ENCODE peak calls at places on chromosomes 7 and 10, in four cellular contexts. One of them, this sample, is unnamed.

GRCh38 chr10:71667374-71667750 is 52.2 kb downstream of the C10orf105 start:
- DNase-seq in lower leg skin: no peak
- DNase-seq in neural crest cell: no peak
- DNase-seq in cardiac muscle cell: no peak
- DNase-seq in this sample: no peak

GRCh38 chr7:128454808-128455555 is 696 bp upstream of the HILPDA start:
- DNase-seq in cardiac muscle cell: peak; percentile 80
- DNase-seq in lower leg skin: no peak
- DNase-seq in neural crest cell: no peak
- DNase-seq in this sample: no peak

GRCh38 chr10:79415736-79416577 is 29.5 kb downstream of the ZCCHC24 start:
- DNase-seq in neural crest cell: no peak
- DNase-seq in cardiac muscle cell: no peak
- DNase-seq in lower leg skin: no peak
- DNase-seq in this sample: no peak

GRCh38 chr7:156811706-156812105 is 81.3 kb downstream of the LMBR1 start:
- DNase-seq in lower leg skin: no peak
- DNase-seq in cardiac muscle cell: no peak
- DNase-seq in neural crest cell: no peak
- DNase-seq in this sample: no peak

GRCh38 chr7:23106491-23106800 is 861 bp downstream of the KLHL7 start:
- DNase-seq in lower leg skin: no peak
- DNase-seq in cardiac muscle cell: no peak
- DNase-seq in neural crest cell: no peak
- DNase-seq in this sample: no peak

GRCh38 chr7:2224934-2225333 is 7.8 kb downstream of the MAD1L1 start:
- DNase-seq in cardiac muscle cell: no peak
- DNase-seq in lower leg skin: no peak
- DNase-seq in neural crest cell: no peak
- DNase-seq in this sample: no peak

GRCh38 chr7:103124429-103124979 is 24.4 kb downstream of the NAPEPLD start:
- DNase-seq in lower leg skin: no peak
- DNase-seq in neural crest cell: no peak
- DNase-seq in cardiac muscle cell: no peak
- DNase-seq in this sample: no peak

GRCh38 chr7:131563918-131564317 is 7.5 kb upstream of the PODXL start:
- DNase-seq in cardiac muscle cell: no peak
- DNase-seq in lower leg skin: no peak
- DNase-seq in neural crest cell: no peak
- DNase-seq in this sample: no peak

GRCh38 chr7:151727579-151728285 is 149.2 kb downstream of the PRKAG2 start:
- DNase-seq in lower leg skin: peak; percentile 97
- DNase-seq in neural crest cell: no peak
- DNase-seq in cardiac muscle cell: peak; percentile 88
- DNase-seq in this sample: peak; percentile 64

GRCh38 chr10:34607894-34608293 is 207.2 kb downstream of the PARD3 start:
- DNase-seq in lower leg skin: no peak
- DNase-seq in neural crest cell: no peak
- DNase-seq in cardiac muscle cell: no peak
- DNase-seq in this sample: no peak

GRCh38 chr10:18659784-18660561 is 742 bp downstream of the ARL5B start:
- DNase-seq in lower leg skin: no peak
- DNase-seq in cardiac muscle cell: peak; percentile 40
- DNase-seq in neural crest cell: no peak
- DNase-seq in this sample: peak; percentile 79

GRCh38 chr10:12534824-12535223 is 185.5 kb downstream of the CAMK1D start:
- DNase-seq in cardiac muscle cell: no peak
- DNase-seq in neural crest cell: no peak
- DNase-seq in lower leg skin: peak; percentile 56
- DNase-seq in this sample: peak; percentile 37

GRCh38 chr10:95657250-95657649 is 739 bp upstream of the ALDH18A1 start:
- DNase-seq in lower leg skin: no peak
- DNase-seq in neural crest cell: no peak
- DNase-seq in cardiac muscle cell: no peak
- DNase-seq in this sample: no peak

GRCh38 chr10:123750901-123751300 is 84.7 kb downstream of the GPR26 start:
- DNase-seq in lower leg skin: peak; percentile 59
- DNase-seq in neural crest cell: no peak
- DNase-seq in cardiac muscle cell: no peak
- DNase-seq in this sample: no peak

GRCh38 chr7:127187740-127188139 is 65.0 kb downstream of the GRM8 start:
- DNase-seq in neural crest cell: no peak
- DNase-seq in cardiac muscle cell: no peak
- DNase-seq in lower leg skin: no peak
- DNase-seq in this sample: no peak

GRCh38 chr10:110566472-110567200 is 859 bp upstream of the SMC3 start:
- DNase-seq in neural crest cell: no peak
- DNase-seq in lower leg skin: no peak
- DNase-seq in cardiac muscle cell: no peak
- DNase-seq in this sample: no peak

GRCh38 chr7:43077732-43078391 is 34.6 kb upstream of the HECW1 start:
- DNase-seq in lower leg skin: no peak
- DNase-seq in neural crest cell: no peak
- DNase-seq in cardiac muscle cell: peak; percentile 64
- DNase-seq in this sample: peak; percentile 50

GRCh38 chr10:60434418-60435046 is 44.9 kb upstream of the ANK3 start:
- DNase-seq in cardiac muscle cell: peak; percentile 82
- DNase-seq in neural crest cell: peak; percentile 35
- DNase-seq in lower leg skin: no peak
- DNase-seq in this sample: peak; percentile 76

GRCh38 chr10:122181901-122182799 is 88.9 kb upstream of the BTBD16 start:
- DNase-seq in lower leg skin: no peak
- DNase-seq in neural crest cell: no peak
- DNase-seq in cardiac muscle cell: peak; percentile 19
- DNase-seq in this sample: no peak

GRCh38 chr7:83708531-83708930 is 59.6 kb upstream of the SEMA3E start:
- DNase-seq in neural crest cell: no peak
- DNase-seq in cardiac muscle cell: no peak
- DNase-seq in lower leg skin: no peak
- DNase-seq in this sample: no peak

GRCh38 chr7:112556633-112557032 is 75.8 kb downstream of the LSMEM1 start:
- DNase-seq in cardiac muscle cell: no peak
- DNase-seq in lower leg skin: no peak
- DNase-seq in neural crest cell: no peak
- DNase-seq in this sample: no peak

GRCh38 chr7:100208911-100209408 is 10.8 kb upstream of the PVRIG start:
- DNase-seq in neural crest cell: no peak
- DNase-seq in cardiac muscle cell: no peak
- DNase-seq in lower leg skin: no peak
- DNase-seq in this sample: no peak

GRCh38 chr10:67256984-67257383 is 331.1 kb downstream of the LRRTM3 start:
- DNase-seq in neural crest cell: no peak
- DNase-seq in lower leg skin: no peak
- DNase-seq in cardiac muscle cell: peak; percentile 3
- DNase-seq in this sample: no peak

GRCh38 chr10:133117688-133118071 is 30.0 kb downstream of the ADGRA1 start:
- DNase-seq in neural crest cell: no peak
- DNase-seq in lower leg skin: no peak
- DNase-seq in cardiac muscle cell: no peak
- DNase-seq in this sample: no peak

GRCh38 chr7:91264924-91265681 is 870 bp downstream of the FZD1 start:
- DNase-seq in neural crest cell: peak; percentile 33
- DNase-seq in cardiac muscle cell: peak; percentile 81
- DNase-seq in lower leg skin: peak; percentile 91
- DNase-seq in this sample: no peak

GRCh38 chr7:157975401-157976372 is 611.9 kb downstream of the PTPRN2 start:
- DNase-seq in neural crest cell: no peak
- DNase-seq in lower leg skin: peak; percentile 67
- DNase-seq in cardiac muscle cell: no peak
- DNase-seq in this sample: no peak

GRCh38 chr10:79069325-79070090 is 742 bp downstream of the ZMIZ1 start:
- DNase-seq in lower leg skin: peak; percentile 92
- DNase-seq in neural crest cell: peak; percentile 22
- DNase-seq in cardiac muscle cell: peak; percentile 66
- DNase-seq in this sample: peak; percentile 48

GRCh38 chr10:23204773-23205172 is 12.7 kb downstream of the PTF1A start:
- DNase-seq in cardiac muscle cell: no peak
- DNase-seq in neural crest cell: no peak
- DNase-seq in lower leg skin: no peak
- DNase-seq in this sample: no peak

GRCh38 chr10:77248104-77248503 is 389.5 kb downstream of the KCNMA1 start:
- DNase-seq in neural crest cell: no peak
- DNase-seq in lower leg skin: no peak
- DNase-seq in cardiac muscle cell: peak; percentile 27
- DNase-seq in this sample: peak; percentile 73

GRCh38 chr10:62959553-62959952 is 143.4 kb upstream of the EGR2 start:
- DNase-seq in cardiac muscle cell: peak; percentile 57
- DNase-seq in neural crest cell: no peak
- DNase-seq in lower leg skin: no peak
- DNase-seq in this sample: no peak

GRCh38 chr10:49631975-49632374 is 18.1 kb downstream of the CHAT start:
- DNase-seq in lower leg skin: no peak
- DNase-seq in cardiac muscle cell: no peak
- DNase-seq in neural crest cell: no peak
- DNase-seq in this sample: no peak

GRCh38 chr7:138188290-138188858 is 112.1 kb downstream of the AKR1D1 start:
- DNase-seq in neural crest cell: no peak
- DNase-seq in lower leg skin: no peak
- DNase-seq in cardiac muscle cell: no peak
- DNase-seq in this sample: no peak

GRCh38 chr7:142798451-142799438 is 28.0 kb downstream of the PRSS2 start:
- DNase-seq in neural crest cell: no peak
- DNase-seq in lower leg skin: peak; percentile 75
- DNase-seq in cardiac muscle cell: no peak
- DNase-seq in this sample: no peak

GRCh38 chr10:23381298-23381697 is 36.7 kb upstream of the C10orf67 start:
- DNase-seq in neural crest cell: no peak
- DNase-seq in cardiac muscle cell: no peak
- DNase-seq in lower leg skin: no peak
- DNase-seq in this sample: no peak

GRCh38 chr10:119642556-119643111 is 8.5 kb upstream of the BAG3 start:
- DNase-seq in cardiac muscle cell: no peak
- DNase-seq in lower leg skin: no peak
- DNase-seq in neural crest cell: no peak
- DNase-seq in this sample: no peak

GRCh38 chr7:1829111-1829510 is 159.0 kb downstream of the ELFN1 start:
- DNase-seq in cardiac muscle cell: no peak
- DNase-seq in lower leg skin: peak; percentile 39
- DNase-seq in neural crest cell: no peak
- DNase-seq in this sample: peak; percentile 25

GRCh38 chr10:4867520-4868356 is 41.7 kb downstream of the AKR1E2 start:
- DNase-seq in cardiac muscle cell: peak; percentile 77
- DNase-seq in lower leg skin: no peak
- DNase-seq in neural crest cell: no peak
- DNase-seq in this sample: no peak

GRCh38 chr7:27295236-27295635 is 52.6 kb downstream of the EVX1 start:
- DNase-seq in lower leg skin: no peak
- DNase-seq in neural crest cell: no peak
- DNase-seq in cardiac muscle cell: no peak
- DNase-seq in this sample: no peak

DNA sequence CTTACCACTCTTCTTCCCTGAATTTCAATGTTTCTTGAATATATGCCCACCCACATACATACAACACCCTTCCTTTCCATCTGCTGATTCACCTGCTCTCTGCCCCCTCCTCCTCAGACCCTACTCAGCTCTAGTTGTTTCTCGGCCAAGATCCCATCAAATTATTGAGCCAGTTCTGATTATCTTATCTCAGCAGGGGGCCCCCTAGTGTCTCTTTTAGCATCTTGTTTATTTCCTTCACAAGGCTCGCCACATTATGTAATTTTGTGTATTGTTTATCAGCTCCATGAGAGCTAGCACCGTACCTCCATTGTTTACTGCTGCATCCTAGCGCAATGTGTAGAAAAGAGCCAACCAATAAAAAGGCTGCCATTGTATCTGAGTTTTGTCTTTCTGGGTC is 71.9 kb downstream of the FAM13C start:
- DNase-seq in neural crest cell: no peak
- DNase-seq in cardiac muscle cell: no peak
- DNase-seq in lower leg skin: no peak
- DNase-seq in this sample: no peak
- TF ChIP-seq CTCF in neural crest cell: no peak
- TF ChIP-seq CTCF in cardiac muscle cell: no peak
- TF ChIP-seq CTCF in lower leg skin: no peak
- TF ChIP-seq CTCF in this sample: peak; percentile 29

DNA sequence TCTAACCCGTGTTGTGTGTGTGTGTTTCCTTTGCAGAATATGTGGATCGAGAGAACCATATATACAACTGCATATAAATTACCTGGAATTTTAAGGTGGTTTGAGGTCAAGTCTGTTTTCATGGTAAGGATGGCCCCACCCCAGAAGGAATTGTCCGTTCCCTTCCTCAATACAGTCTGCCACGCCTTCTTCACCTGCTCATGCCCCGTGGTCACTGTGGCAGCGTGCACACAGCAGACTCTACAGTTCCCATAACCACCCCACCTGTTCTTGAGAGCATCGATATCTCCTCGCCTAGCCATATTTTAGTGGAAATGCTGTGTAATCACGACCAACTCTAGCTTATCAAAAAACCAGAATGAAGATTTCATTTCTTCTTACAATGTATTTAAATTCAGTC is 134.0 kb upstream of the NPS start:
- DNase-seq in lower leg skin: no peak
- DNase-seq in neural crest cell: no peak
- DNase-seq in cardiac muscle cell: no peak
- DNase-seq in this sample: no peak
- TF ChIP-seq CTCF in lower leg skin: no peak
- TF ChIP-seq CTCF in neural crest cell: no peak
- TF ChIP-seq CTCF in cardiac muscle cell: no peak
- TF ChIP-seq CTCF in this sample: no peak

GRCh38 chr7:117313582-117313981 is 9.3 kb downstream of the WNT2 start:
- DNase-seq in neural crest cell: no peak
- DNase-seq in cardiac muscle cell: no peak
- DNase-seq in lower leg skin: no peak
- DNase-seq in this sample: no peak

GRCh38 chr7:117308891-117309290 is 14.0 kb downstream of the WNT2 start:
- DNase-seq in cardiac muscle cell: no peak
- DNase-seq in lower leg skin: no peak
- DNase-seq in neural crest cell: no peak
- DNase-seq in this sample: no peak

GRCh38 chr7:117312593-117312992 is 10.3 kb downstream of the WNT2 start:
- DNase-seq in cardiac muscle cell: peak; percentile 10
- DNase-seq in lower leg skin: no peak
- DNase-seq in neural crest cell: no peak
- DNase-seq in this sample: no peak
- TF ChIP-seq CTCF in cardiac muscle cell: peak; percentile 32
- TF ChIP-seq CTCF in lower leg skin: no peak
- TF ChIP-seq CTCF in neural crest cell: peak; percentile 36
- TF ChIP-seq CTCF in this sample: no peak

GRCh38 chr10:33337335-33337854 is 2.9 kb upstream of the NRP1 start:
- DNase-seq in neural crest cell: peak; percentile 4
- DNase-seq in cardiac muscle cell: peak; percentile 92
- DNase-seq in lower leg skin: no peak
- DNase-seq in this sample: peak; percentile 48
- TF ChIP-seq CTCF in neural crest cell: peak; percentile 49
- TF ChIP-seq CTCF in cardiac muscle cell: peak; percentile 11
- TF ChIP-seq CTCF in lower leg skin: no peak
- TF ChIP-seq CTCF in this sample: peak; percentile 22